ENCODE peak calls at places on chromosomes 5 and 9, in nine cellular contexts. One of them, this sample, is unnamed.

GRCh38 chr5:141864371-141865370 is 13.5 kb downstream of the PCDH1 start:
- DNase-seq in spleen: no peak
- DNase-seq in H1: no peak
- DNase-seq in body of pancreas: no peak
- DNase-seq in esophagus muscularis mucosa: no peak
- DNase-seq in HCT116: no peak
- DNase-seq in stomach: no peak
- DNase-seq in adrenal gland: no peak
- DNase-seq in transverse colon: no peak
- DNase-seq in this sample: no peak

GRCh38 chr9:37187713-37188439 is 67.5 kb downstream of the ZCCHC7 start:
- DNase-seq in spleen: no peak
- DNase-seq in H1: no peak
- DNase-seq in body of pancreas: no peak
- DNase-seq in esophagus muscularis mucosa: no peak
- DNase-seq in HCT116: no peak
- DNase-seq in stomach: no peak
- DNase-seq in adrenal gland: no peak
- DNase-seq in transverse colon: no peak
- DNase-seq in this sample: no peak

GRCh38 chr5:180609817-180610550 is 18.7 kb upstream of the SCGB3A1 start:
- DNase-seq in spleen: no peak
- DNase-seq in H1: no peak
- DNase-seq in body of pancreas: no peak
- DNase-seq in esophagus muscularis mucosa: no peak
- DNase-seq in HCT116: no peak
- DNase-seq in stomach: no peak
- DNase-seq in adrenal gland: no peak
- DNase-seq in transverse colon: no peak
- DNase-seq in this sample: no peak

GRCh38 chr9:129365196-129365595 is 187.1 kb upstream of the IER5L start:
- DNase-seq in spleen: no peak
- DNase-seq in H1: no peak
- DNase-seq in body of pancreas: no peak
- DNase-seq in esophagus muscularis mucosa: no peak
- DNase-seq in HCT116: no peak
- DNase-seq in stomach: no peak
- DNase-seq in adrenal gland: no peak
- DNase-seq in transverse colon: no peak
- DNase-seq in this sample: no peak

GRCh38 chr5:1640276-1640898 is 116.6 kb upstream of the LPCAT1 start:
- DNase-seq in spleen: peak
- DNase-seq in H1: no peak
- DNase-seq in body of pancreas: no peak
- DNase-seq in esophagus muscularis mucosa: no peak
- DNase-seq in HCT116: no peak
- DNase-seq in stomach: no peak
- DNase-seq in adrenal gland: no peak
- DNase-seq in transverse colon: no peak
- DNase-seq in this sample: no peak

GRCh38 chr9:124551472-124552339 is 44.5 kb upstream of the NR5A1 start:
- DNase-seq in spleen: no peak
- DNase-seq in H1: peak
- DNase-seq in body of pancreas: peak
- DNase-seq in esophagus muscularis mucosa: no peak
- DNase-seq in HCT116: peak
- DNase-seq in stomach: peak
- DNase-seq in adrenal gland: no peak
- DNase-seq in transverse colon: peak
- DNase-seq in this sample: peak

GRCh38 chr9:76560481-76560891 is 101.5 kb downstream of the GCNT1 start:
- DNase-seq in spleen: no peak
- DNase-seq in H1: no peak
- DNase-seq in body of pancreas: peak
- DNase-seq in esophagus muscularis mucosa: no peak
- DNase-seq in HCT116: no peak
- DNase-seq in stomach: no peak
- DNase-seq in adrenal gland: no peak
- DNase-seq in transverse colon: peak
- DNase-seq in this sample: peak

GRCh38 chr9:6692433-6692832 is 46.9 kb upstream of the GLDC start:
- DNase-seq in spleen: no peak
- DNase-seq in H1: no peak
- DNase-seq in body of pancreas: no peak
- DNase-seq in esophagus muscularis mucosa: no peak
- DNase-seq in HCT116: no peak
- DNase-seq in stomach: no peak
- DNase-seq in adrenal gland: no peak
- DNase-seq in transverse colon: no peak
- DNase-seq in this sample: no peak

GRCh38 chr5:174644918-174645317 is 79.5 kb upstream of the MSX2 start:
- DNase-seq in spleen: no peak
- DNase-seq in H1: no peak
- DNase-seq in body of pancreas: no peak
- DNase-seq in esophagus muscularis mucosa: no peak
- DNase-seq in HCT116: no peak
- DNase-seq in stomach: no peak
- DNase-seq in adrenal gland: no peak
- DNase-seq in transverse colon: no peak
- DNase-seq in this sample: no peak

GRCh38 chr9:131394464-131395026 is 659 bp downstream of the PRRC2B start:
- DNase-seq in spleen: peak
- DNase-seq in H1: no peak
- DNase-seq in body of pancreas: peak
- DNase-seq in esophagus muscularis mucosa: no peak
- DNase-seq in HCT116: no peak
- DNase-seq in stomach: peak
- DNase-seq in adrenal gland: peak
- DNase-seq in transverse colon: peak
- DNase-seq in this sample: no peak

GRCh38 chr9:8825600-8826147 is 1026.1 kb upstream of the DMAC1 start:
- DNase-seq in spleen: no peak
- DNase-seq in H1: no peak
- DNase-seq in body of pancreas: no peak
- DNase-seq in esophagus muscularis mucosa: no peak
- DNase-seq in HCT116: no peak
- DNase-seq in stomach: no peak
- DNase-seq in adrenal gland: no peak
- DNase-seq in transverse colon: no peak
- DNase-seq in this sample: no peak

GRCh38 chr9:134215709-134216448 is 51.5 kb upstream of the RNU6ATAC start:
- DNase-seq in spleen: peak
- DNase-seq in H1: no peak
- DNase-seq in body of pancreas: no peak
- DNase-seq in esophagus muscularis mucosa: no peak
- DNase-seq in HCT116: no peak
- DNase-seq in stomach: peak
- DNase-seq in adrenal gland: no peak
- DNase-seq in transverse colon: no peak
- DNase-seq in this sample: no peak

GRCh38 chr5:177162379-177162778 is 28.8 kb downstream of the NSD1 start:
- DNase-seq in spleen: no peak
- DNase-seq in H1: no peak
- DNase-seq in body of pancreas: no peak
- DNase-seq in esophagus muscularis mucosa: no peak
- DNase-seq in HCT116: no peak
- DNase-seq in stomach: no peak
- DNase-seq in adrenal gland: no peak
- DNase-seq in transverse colon: no peak
- DNase-seq in this sample: no peak

GRCh38 chr5:80871541-80871961 is 88.6 kb upstream of the RASGRF2 start:
- DNase-seq in spleen: no peak
- DNase-seq in H1: no peak
- DNase-seq in body of pancreas: no peak
- DNase-seq in esophagus muscularis mucosa: no peak
- DNase-seq in HCT116: peak
- DNase-seq in stomach: no peak
- DNase-seq in adrenal gland: no peak
- DNase-seq in transverse colon: no peak
- DNase-seq in this sample: peak

GRCh38 chr5:90096415-90097081 is 313.0 kb downstream of the CETN3 start:
- DNase-seq in spleen: no peak
- DNase-seq in H1: peak
- DNase-seq in body of pancreas: no peak
- DNase-seq in esophagus muscularis mucosa: no peak
- DNase-seq in HCT116: peak
- DNase-seq in stomach: peak
- DNase-seq in adrenal gland: peak
- DNase-seq in transverse colon: no peak
- DNase-seq in this sample: peak

GRCh38 chr5:148998174-148998797 is 64.6 kb downstream of the SH3TC2 start:
- DNase-seq in spleen: no peak
- DNase-seq in H1: no peak
- DNase-seq in body of pancreas: peak
- DNase-seq in esophagus muscularis mucosa: peak
- DNase-seq in HCT116: peak
- DNase-seq in stomach: no peak
- DNase-seq in adrenal gland: peak
- DNase-seq in transverse colon: no peak
- DNase-seq in this sample: no peak

GRCh38 chr9:114583371-114583770 is 4.2 kb upstream of the ATP6V1G1 start:
- DNase-seq in spleen: no peak
- DNase-seq in H1: peak
- DNase-seq in body of pancreas: no peak
- DNase-seq in esophagus muscularis mucosa: no peak
- DNase-seq in HCT116: no peak
- DNase-seq in stomach: no peak
- DNase-seq in adrenal gland: no peak
- DNase-seq in transverse colon: no peak
- DNase-seq in this sample: no peak

GRCh38 chr5:123369371-123369968 is 53.7 kb downstream of the CEP120 start:
- DNase-seq in spleen: no peak
- DNase-seq in H1: no peak
- DNase-seq in body of pancreas: no peak
- DNase-seq in esophagus muscularis mucosa: no peak
- DNase-seq in HCT116: no peak
- DNase-seq in stomach: no peak
- DNase-seq in adrenal gland: no peak
- DNase-seq in transverse colon: no peak
- DNase-seq in this sample: no peak

GRCh38 chr9:17433526-17433925 is 145.3 kb upstream of the SH3GL2 start:
- DNase-seq in spleen: no peak
- DNase-seq in H1: no peak
- DNase-seq in body of pancreas: no peak
- DNase-seq in esophagus muscularis mucosa: no peak
- DNase-seq in HCT116: no peak
- DNase-seq in stomach: no peak
- DNase-seq in adrenal gland: no peak
- DNase-seq in transverse colon: no peak
- DNase-seq in this sample: no peak

GRCh38 chr9:137785704-137786161 is 91.8 kb upstream of the CACNA1B start:
- DNase-seq in spleen: peak
- DNase-seq in H1: no peak
- DNase-seq in body of pancreas: no peak
- DNase-seq in esophagus muscularis mucosa: no peak
- DNase-seq in HCT116: no peak
- DNase-seq in stomach: peak
- DNase-seq in adrenal gland: no peak
- DNase-seq in transverse colon: no peak
- DNase-seq in this sample: no peak
- TF ChIP-seq POLR2A in spleen: no peak
- TF ChIP-seq POLR2A in H1: no peak
- TF ChIP-seq POLR2A in body of pancreas: no peak
- TF ChIP-seq POLR2A in esophagus muscularis mucosa: no peak
- TF ChIP-seq POLR2A in HCT116: no peak
- TF ChIP-seq POLR2A in stomach: no peak
- TF ChIP-seq POLR2A in adrenal gland: no peak
- TF ChIP-seq POLR2A in transverse colon: no peak
- TF ChIP-seq POLR2A in this sample: no peak

GRCh38 chr9:99255651-99256050 is 33.6 kb downstream of the SEC61B start:
- DNase-seq in spleen: no peak
- DNase-seq in H1: no peak
- DNase-seq in body of pancreas: no peak
- DNase-seq in esophagus muscularis mucosa: no peak
- DNase-seq in HCT116: no peak
- DNase-seq in stomach: no peak
- DNase-seq in adrenal gland: no peak
- DNase-seq in transverse colon: no peak
- DNase-seq in this sample: no peak

GRCh38 chr9:99257723-99258364 is 35.8 kb downstream of the SEC61B start:
- DNase-seq in spleen: no peak
- DNase-seq in H1: no peak
- DNase-seq in body of pancreas: no peak
- DNase-seq in esophagus muscularis mucosa: peak
- DNase-seq in HCT116: no peak
- DNase-seq in stomach: no peak
- DNase-seq in adrenal gland: no peak
- DNase-seq in transverse colon: no peak
- DNase-seq in this sample: no peak

GRCh38 chr9:99251157-99251556 is 29.1 kb downstream of the SEC61B start:
- DNase-seq in spleen: no peak
- DNase-seq in H1: no peak
- DNase-seq in body of pancreas: no peak
- DNase-seq in esophagus muscularis mucosa: no peak
- DNase-seq in HCT116: no peak
- DNase-seq in stomach: no peak
- DNase-seq in adrenal gland: no peak
- DNase-seq in transverse colon: no peak
- DNase-seq in this sample: no peak

GRCh38 chr9:99253134-99253533 is 31.1 kb downstream of the SEC61B start:
- DNase-seq in spleen: no peak
- DNase-seq in H1: no peak
- DNase-seq in body of pancreas: no peak
- DNase-seq in esophagus muscularis mucosa: no peak
- DNase-seq in HCT116: no peak
- DNase-seq in stomach: no peak
- DNase-seq in adrenal gland: no peak
- DNase-seq in transverse colon: no peak
- DNase-seq in this sample: no peak

GRCh38 chr9:99253772-99254431 is 31.8 kb downstream of the SEC61B start:
- DNase-seq in spleen: peak
- DNase-seq in H1: no peak
- DNase-seq in body of pancreas: no peak
- DNase-seq in esophagus muscularis mucosa: no peak
- DNase-seq in HCT116: no peak
- DNase-seq in stomach: no peak
- DNase-seq in adrenal gland: no peak
- DNase-seq in transverse colon: peak
- DNase-seq in this sample: no peak
- TF ChIP-seq POLR2A in spleen: no peak
- TF ChIP-seq POLR2A in H1: no peak
- TF ChIP-seq POLR2A in body of pancreas: no peak
- TF ChIP-seq POLR2A in esophagus muscularis mucosa: no peak
- TF ChIP-seq POLR2A in HCT116: no peak
- TF ChIP-seq POLR2A in stomach: no peak
- TF ChIP-seq POLR2A in adrenal gland: no peak
- TF ChIP-seq POLR2A in transverse colon: no peak
- TF ChIP-seq POLR2A in this sample: no peak

GRCh38 chr5:10353241-10354047 is at the start of gene MARCHF6:
- DNase-seq in spleen: peak
- DNase-seq in H1: peak
- DNase-seq in body of pancreas: peak
- DNase-seq in esophagus muscularis mucosa: peak
- DNase-seq in HCT116: peak
- DNase-seq in stomach: peak
- DNase-seq in adrenal gland: peak
- DNase-seq in transverse colon: peak
- DNase-seq in this sample: peak
- TF ChIP-seq POLR2A in spleen: peak
- TF ChIP-seq POLR2A in H1: peak
- TF ChIP-seq POLR2A in body of pancreas: peak
- TF ChIP-seq POLR2A in esophagus muscularis mucosa: peak
- TF ChIP-seq POLR2A in HCT116: peak
- TF ChIP-seq POLR2A in stomach: peak
- TF ChIP-seq POLR2A in adrenal gland: peak
- TF ChIP-seq POLR2A in transverse colon: peak
- TF ChIP-seq POLR2A in this sample: peak

GRCh38 chr9:25935188-25935587 is 256.9 kb upstream of the TUSC1 start:
- DNase-seq in spleen: no peak
- DNase-seq in H1: no peak
- DNase-seq in body of pancreas: no peak
- DNase-seq in esophagus muscularis mucosa: no peak
- DNase-seq in HCT116: no peak
- DNase-seq in stomach: no peak
- DNase-seq in adrenal gland: no peak
- DNase-seq in transverse colon: no peak
- DNase-seq in this sample: no peak
- TF ChIP-seq POLR2A in spleen: no peak
- TF ChIP-seq POLR2A in H1: no peak
- TF ChIP-seq POLR2A in body of pancreas: no peak
- TF ChIP-seq POLR2A in esophagus muscularis mucosa: no peak
- TF ChIP-seq POLR2A in HCT116: no peak
- TF ChIP-seq POLR2A in stomach: no peak
- TF ChIP-seq POLR2A in adrenal gland: no peak
- TF ChIP-seq POLR2A in transverse colon: no peak
- TF ChIP-seq POLR2A in this sample: no peak